ENCODE peak calls at places on chromosomes 2 and 18, in eight cellular contexts. One of them, this sample, is unnamed.

GRCh38 chr2:216615298-216616082 is 17.7 kb upstream of the IGFBP2 start:
- DNase-seq in A549: no peak
- DNase-seq in HCT116: no peak
- DNase-seq in GM23248: no peak
- DNase-seq in cardiac fibroblast: no peak
- DNase-seq in colonic mucosa: no peak
- DNase-seq in psoas muscle: no peak
- DNase-seq in right lobe of liver: no peak
- DNase-seq in this sample: no peak

GRCh38 chr2:111704246-111704645 is 179.7 kb downstream of the ANAPC1 start:
- DNase-seq in right lobe of liver: no peak
- DNase-seq in psoas muscle: no peak
- DNase-seq in colonic mucosa: peak
- DNase-seq in HCT116: no peak
- DNase-seq in GM23248: peak
- DNase-seq in A549: peak
- DNase-seq in cardiac fibroblast: peak
- DNase-seq in this sample: peak

GRCh38 chr18:63511285-63511684 is 30.9 kb upstream of the SERPINB12 start:
- DNase-seq in colonic mucosa: no peak
- DNase-seq in A549: peak
- DNase-seq in cardiac fibroblast: peak
- DNase-seq in GM23248: no peak
- DNase-seq in right lobe of liver: no peak
- DNase-seq in psoas muscle: no peak
- DNase-seq in HCT116: peak
- DNase-seq in this sample: peak

GRCh38 chr2:109130726-109130995 is 1.7 kb downstream of the SH3RF3 start:
- DNase-seq in psoas muscle: no peak
- DNase-seq in HCT116: no peak
- DNase-seq in right lobe of liver: no peak
- DNase-seq in A549: no peak
- DNase-seq in GM23248: peak
- DNase-seq in cardiac fibroblast: no peak
- DNase-seq in colonic mucosa: no peak
- DNase-seq in this sample: no peak

GRCh38 chr2:98554116-98554861 is 54.0 kb downstream of the COA5 start:
- DNase-seq in HCT116: no peak
- DNase-seq in right lobe of liver: no peak
- DNase-seq in cardiac fibroblast: no peak
- DNase-seq in GM23248: no peak
- DNase-seq in colonic mucosa: no peak
- DNase-seq in A549: no peak
- DNase-seq in psoas muscle: no peak
- DNase-seq in this sample: no peak

GRCh38 chr2:219274392-219274921 is 4.7 kb upstream of the DNAJB2 start:
- DNase-seq in right lobe of liver: no peak
- DNase-seq in cardiac fibroblast: peak
- DNase-seq in HCT116: peak
- DNase-seq in psoas muscle: no peak
- DNase-seq in GM23248: peak
- DNase-seq in colonic mucosa: no peak
- DNase-seq in A549: peak
- DNase-seq in this sample: peak

GRCh38 chr2:161315380-161315779 is 7.2 kb downstream of the PSMD14 start:
- DNase-seq in colonic mucosa: no peak
- DNase-seq in HCT116: no peak
- DNase-seq in right lobe of liver: no peak
- DNase-seq in cardiac fibroblast: no peak
- DNase-seq in GM23248: no peak
- DNase-seq in A549: no peak
- DNase-seq in psoas muscle: no peak
- DNase-seq in this sample: no peak

GRCh38 chr2:105841551-105841950 is 96.8 kb downstream of the NCK2 start:
- DNase-seq in A549: no peak
- DNase-seq in HCT116: no peak
- DNase-seq in GM23248: no peak
- DNase-seq in cardiac fibroblast: no peak
- DNase-seq in right lobe of liver: no peak
- DNase-seq in colonic mucosa: no peak
- DNase-seq in psoas muscle: no peak
- DNase-seq in this sample: no peak

GRCh38 chr18:11850821-11851155 is 425 bp upstream of the CHMP1B start:
- DNase-seq in A549: no peak
- DNase-seq in HCT116: no peak
- DNase-seq in right lobe of liver: no peak
- DNase-seq in psoas muscle: no peak
- DNase-seq in GM23248: peak
- DNase-seq in cardiac fibroblast: peak
- DNase-seq in colonic mucosa: no peak
- DNase-seq in this sample: no peak

GRCh38 chr2:143530753-143531152 is 401.5 kb downstream of the ARHGAP15 start:
- DNase-seq in HCT116: no peak
- DNase-seq in psoas muscle: no peak
- DNase-seq in colonic mucosa: no peak
- DNase-seq in GM23248: no peak
- DNase-seq in cardiac fibroblast: peak
- DNase-seq in right lobe of liver: no peak
- DNase-seq in A549: no peak
- DNase-seq in this sample: no peak

GRCh38 chr18:48767090-48767670 is 183.6 kb downstream of the SMAD7 start:
- DNase-seq in psoas muscle: peak
- DNase-seq in colonic mucosa: no peak
- DNase-seq in cardiac fibroblast: peak
- DNase-seq in HCT116: no peak
- DNase-seq in GM23248: peak
- DNase-seq in A549: no peak
- DNase-seq in right lobe of liver: no peak
- DNase-seq in this sample: peak

GRCh38 chr2:231717281-231718180 is 9.2 kb downstream of the PTMA start:
- DNase-seq in HCT116: peak
- DNase-seq in right lobe of liver: no peak
- DNase-seq in colonic mucosa: no peak
- DNase-seq in psoas muscle: peak
- DNase-seq in A549: peak
- DNase-seq in GM23248: peak
- DNase-seq in cardiac fibroblast: peak
- DNase-seq in this sample: peak

GRCh38 chr2:51717318-51717717 is 685.4 kb upstream of the NRXN1 start:
- DNase-seq in A549: no peak
- DNase-seq in right lobe of liver: no peak
- DNase-seq in cardiac fibroblast: peak
- DNase-seq in colonic mucosa: no peak
- DNase-seq in HCT116: peak
- DNase-seq in psoas muscle: no peak
- DNase-seq in GM23248: peak
- DNase-seq in this sample: peak

GRCh38 chr2:239548491-239548890 is 147.7 kb upstream of the HDAC4 start:
- DNase-seq in HCT116: no peak
- DNase-seq in cardiac fibroblast: no peak
- DNase-seq in A549: no peak
- DNase-seq in psoas muscle: no peak
- DNase-seq in GM23248: no peak
- DNase-seq in right lobe of liver: no peak
- DNase-seq in colonic mucosa: no peak
- DNase-seq in this sample: no peak

DNA sequence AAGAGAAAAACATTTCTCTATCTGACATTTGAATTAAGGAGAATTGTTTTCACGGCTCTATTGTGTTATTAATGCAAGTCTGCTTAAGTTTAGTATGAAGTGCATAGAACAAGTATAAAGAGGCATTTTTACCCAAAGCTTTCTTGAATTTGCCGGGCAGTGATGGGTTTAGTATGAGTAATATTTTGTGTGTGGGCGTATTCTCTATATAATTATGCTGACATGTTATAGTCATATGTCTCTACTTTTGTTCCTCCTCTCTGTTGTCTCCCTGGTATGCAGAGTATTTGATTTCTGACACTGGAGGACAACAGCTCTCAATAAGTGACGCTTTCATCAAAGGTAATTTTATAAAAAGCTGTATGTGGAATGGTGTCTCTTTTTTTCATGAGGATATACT is 45.9 kb downstream of the PIKFYVE start:
- DNase-seq in psoas muscle: no peak
- DNase-seq in HCT116: no peak
- DNase-seq in cardiac fibroblast: no peak
- DNase-seq in GM23248: peak
- DNase-seq in A549: no peak
- DNase-seq in right lobe of liver: no peak
- DNase-seq in colonic mucosa: no peak
- DNase-seq in this sample: no peak
- H3K4me3 ChIP-seq in psoas muscle: no peak
- H3K4me3 ChIP-seq in HCT116: no peak
- H3K4me3 ChIP-seq in cardiac fibroblast: no peak
- H3K4me3 ChIP-seq in GM23248: no peak
- H3K4me3 ChIP-seq in A549: no peak
- H3K4me3 ChIP-seq in right lobe of liver: no peak
- H3K4me3 ChIP-seq in colonic mucosa: no peak
- H3K4me3 ChIP-seq in this sample: no peak

DNA sequence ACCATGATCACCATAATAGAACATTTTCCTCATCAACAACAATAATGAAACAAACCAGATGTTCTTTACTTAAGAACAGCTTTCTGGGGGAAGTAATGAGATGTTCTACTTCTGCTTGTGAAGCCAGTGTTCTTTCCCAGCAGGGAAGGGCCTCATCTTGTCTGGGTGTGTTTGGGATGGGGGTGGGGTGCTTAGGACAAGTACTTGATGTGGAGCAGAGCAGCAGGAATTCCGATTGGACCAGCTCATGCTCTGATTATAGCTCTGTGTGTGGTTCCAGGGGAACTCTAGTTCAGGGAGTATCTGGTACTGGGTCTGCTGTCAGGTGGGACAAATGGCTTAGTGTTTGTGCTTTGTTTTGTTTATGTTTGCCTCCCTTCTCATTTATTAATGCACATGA is 162.9 kb upstream of the NOSTRIN start:
- DNase-seq in colonic mucosa: peak
- DNase-seq in right lobe of liver: no peak
- DNase-seq in A549: no peak
- DNase-seq in psoas muscle: peak
- DNase-seq in GM23248: peak
- DNase-seq in cardiac fibroblast: peak
- DNase-seq in HCT116: no peak
- DNase-seq in this sample: peak
- H3K4me3 ChIP-seq in colonic mucosa: no peak
- H3K4me3 ChIP-seq in right lobe of liver: no peak
- H3K4me3 ChIP-seq in A549: no peak
- H3K4me3 ChIP-seq in psoas muscle: no peak
- H3K4me3 ChIP-seq in GM23248: no peak
- H3K4me3 ChIP-seq in cardiac fibroblast: no peak
- H3K4me3 ChIP-seq in HCT116: no peak
- H3K4me3 ChIP-seq in this sample: no peak

GRCh38 chr2:27716301-27717069 is 52.8 kb downstream of the SLC4A1AP start:
- DNase-seq in colonic mucosa: no peak
- DNase-seq in psoas muscle: no peak
- DNase-seq in GM23248: no peak
- DNase-seq in HCT116: no peak
- DNase-seq in cardiac fibroblast: no peak
- DNase-seq in A549: no peak
- DNase-seq in right lobe of liver: no peak
- DNase-seq in this sample: no peak
- H3K4me3 ChIP-seq in colonic mucosa: no peak
- H3K4me3 ChIP-seq in psoas muscle: peak
- H3K4me3 ChIP-seq in GM23248: peak
- H3K4me3 ChIP-seq in HCT116: peak
- H3K4me3 ChIP-seq in cardiac fibroblast: no peak
- H3K4me3 ChIP-seq in A549: no peak
- H3K4me3 ChIP-seq in right lobe of liver: no peak
- H3K4me3 ChIP-seq in this sample: no peak

GRCh38 chr2:163119964-163120363 is 281.4 kb upstream of the KCNH7 start:
- DNase-seq in cardiac fibroblast: peak
- DNase-seq in colonic mucosa: no peak
- DNase-seq in HCT116: no peak
- DNase-seq in GM23248: no peak
- DNase-seq in psoas muscle: no peak
- DNase-seq in right lobe of liver: no peak
- DNase-seq in A549: no peak
- DNase-seq in this sample: no peak

GRCh38 chr2:163123526-163123925 is 285.0 kb upstream of the KCNH7 start:
- DNase-seq in A549: no peak
- DNase-seq in GM23248: no peak
- DNase-seq in cardiac fibroblast: no peak
- DNase-seq in HCT116: no peak
- DNase-seq in colonic mucosa: no peak
- DNase-seq in right lobe of liver: no peak
- DNase-seq in psoas muscle: no peak
- DNase-seq in this sample: no peak

GRCh38 chr2:163122257-163122656 is 283.7 kb upstream of the KCNH7 start:
- DNase-seq in GM23248: no peak
- DNase-seq in psoas muscle: no peak
- DNase-seq in HCT116: no peak
- DNase-seq in cardiac fibroblast: no peak
- DNase-seq in right lobe of liver: no peak
- DNase-seq in A549: no peak
- DNase-seq in colonic mucosa: no peak
- DNase-seq in this sample: no peak

DNA sequence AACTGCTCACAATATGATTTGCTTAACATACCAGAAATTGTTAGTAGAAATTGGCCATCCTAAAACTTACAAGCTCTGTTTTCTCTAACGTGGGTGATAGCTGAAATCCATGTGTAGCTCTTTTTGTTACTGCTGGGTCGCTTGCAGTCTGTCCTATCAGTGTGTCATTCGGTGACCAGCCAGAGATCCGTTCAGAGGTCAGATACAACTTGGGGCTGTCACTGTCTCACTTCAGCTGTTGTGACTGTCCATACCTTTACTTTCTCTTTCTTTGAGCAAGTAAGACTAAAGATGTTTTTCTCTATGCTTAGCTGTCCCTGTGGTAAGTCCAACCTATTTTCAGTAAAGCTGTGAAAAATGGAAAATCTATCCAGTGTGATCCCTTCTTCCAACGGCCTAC is 282.9 kb upstream of the KCNH7 start:
- DNase-seq in A549: no peak
- DNase-seq in right lobe of liver: no peak
- DNase-seq in psoas muscle: no peak
- DNase-seq in colonic mucosa: no peak
- DNase-seq in GM23248: no peak
- DNase-seq in HCT116: no peak
- DNase-seq in cardiac fibroblast: no peak
- DNase-seq in this sample: no peak
- H3K4me3 ChIP-seq in A549: no peak
- H3K4me3 ChIP-seq in right lobe of liver: no peak
- H3K4me3 ChIP-seq in psoas muscle: no peak
- H3K4me3 ChIP-seq in colonic mucosa: no peak
- H3K4me3 ChIP-seq in GM23248: no peak
- H3K4me3 ChIP-seq in HCT116: no peak
- H3K4me3 ChIP-seq in cardiac fibroblast: no peak
- H3K4me3 ChIP-seq in this sample: no peak